ENCODE peak calls at places on chromosomes 11 and 22, in eight cellular contexts. M, W, L, O, N, T, Z and H are unnamed samples.

GRCh38 chr11:72321381-72321996 is 77.5 kb upstream of the PHOX2A start:
- DNase-seq in Z (no peak), W (peak; percentile 81), N (no peak), O (no peak), T (no peak), L (peak; percentile 55), M (peak; percentile 25), H (no peak)

GRCh38 chr11:82701847-82702520 is 31.7 kb downstream of the FAM181B start:
- DNase-seq in N (no peak), Z (peak; percentile 65), T (no peak), M (peak; percentile 20), O (no peak), W (peak; percentile 25), L (peak; percentile 35), H (no peak)

GRCh38 chr11:68735626-68736025 is 15.7 kb downstream of the TESMIN start:
- DNase-seq in N (no peak), O (no peak), W (no peak), Z (no peak), T (no peak), M (no peak), L (no peak), H (no peak)

GRCh38 chr11:6615046-6615445 is 3.0 kb upstream of the TAF10 start:
- DNase-seq in M (no peak), O (no peak), W (no peak), Z (no peak), N (no peak), T (no peak), L (no peak), H (no peak)

GRCh38 chr11:61472282-61472681 is 36.3 kb upstream of the LRRC10B start:
- DNase-seq in N (no peak), Z (no peak), T (no peak), L (no peak), M (no peak), O (no peak), W (no peak), H (no peak)

GRCh38 chr22:37848587-37849088 is 581 bp upstream of the EIF3L start:
- DNase-seq in N (peak; percentile 9), Z (peak; percentile 51), W (no peak), T (no peak), M (peak; percentile 31), O (no peak), L (peak; percentile 45), H (no peak)

GRCh38 chr22:32951081-32951806 is 106.9 kb downstream of the SYN3 start:
- DNase-seq in Z (peak; percentile 12), T (no peak), M (no peak), N (no peak), O (no peak), W (no peak), L (no peak), H (no peak)

GRCh38 chr11:102318469-102318868 is 1.2 kb downstream of the BIRC3 start:
- DNase-seq in L (peak; percentile 88), N (peak; percentile 39), W (peak; percentile 45), T (no peak), Z (no peak), O (no peak), M (no peak), H (no peak)

GRCh38 chr11:86938900-86939880 is 16.0 kb downstream of the FZD4 start:
- DNase-seq in Z (peak; percentile 47), L (peak; percentile 51), O (no peak), T (no peak), M (peak; percentile 24), N (no peak), W (no peak), H (no peak)

GRCh38 chr11:86219291-86220193 is 25.0 kb upstream of the EED start:
- DNase-seq in T (no peak), N (no peak), Z (no peak), M (no peak), W (no peak), O (no peak), L (no peak), H (no peak)

GRCh38 chr11:63639195-63639832 is 25.1 kb upstream of the PLAAT3 start:
- DNase-seq in O (no peak), W (no peak), Z (no peak), L (peak; percentile 36), N (no peak), T (no peak), M (no peak), H (no peak)

GRCh38 chr22:43497956-43498855 is 86.4 kb downstream of the MPPED1 start:
- DNase-seq in Z (no peak), M (no peak), T (no peak), W (no peak), N (no peak), O (no peak), L (no peak), H (no peak)